ENCODE peak calls at places on chromosomes 4 and X, in seven cellular contexts. L is NB4; F is AG10803; C is mammary epithelial cell; I is CD4-positive, alpha-beta T cell; T is Caco-2; R is thoracic aorta. P is an unnamed sample.

GRCh38 chr4:16757080-16757521 is 141.3 kb downstream of the LDB2 start:
- DNase-seq in C (no peak), I (no peak), F (peak; percentile 44), L (no peak), T (no peak), R (no peak), P (no peak)

GRCh38 chrX:1534321-1535168 is 2.4 kb downstream of the P2RY8 start:
- DNase-seq in R (no peak), F (no peak), C (no peak), I (peak; percentile 17), L (peak; percentile 85), T (no peak), P (no peak)

GRCh38 chr4:143381171-143382118 is 44.8 kb downstream of the GAB1 start:
- DNase-seq in I (no peak), T (no peak), L (no peak), F (peak; percentile 80), C (peak; percentile 81), R (peak; percentile 68), P (no peak)

GRCh38 chr4:36651253-36651652 is 369.8 kb downstream of the DTHD1 start:
- DNase-seq in I (no peak), L (no peak), F (no peak), R (no peak), T (no peak), C (peak; percentile 3), P (no peak)

GRCh38 chrX:68698955-68699354 is 51.5 kb downstream of the STARD8 start:
- DNase-seq in L (no peak), I (no peak), T (peak; percentile 66), C (no peak), R (no peak), F (no peak), P (no peak)

GRCh38 chr4:129218355-129218754 is 122.4 kb downstream of the C4orf33 start:
- DNase-seq in C (no peak), I (no peak), T (no peak), L (no peak), R (no peak), F (no peak), P (no peak)

GRCh38 chr4:94714761-94715160 is 43.0 kb upstream of the BMPR1B start:
- DNase-seq in R (no peak), T (no peak), F (peak; percentile 98), I (no peak), L (no peak), C (no peak), P (no peak)

GRCh38 chr4:53499791-53500190 is 91.5 kb downstream of the LNX1 start:
- DNase-seq in R (no peak), L (no peak), I (no peak), C (no peak), F (no peak), T (no peak), P (no peak)

GRCh38 chr4:41509411-41510008 is 28.4 kb upstream of the LIMCH1 start:
- DNase-seq in C (no peak), L (no peak), F (no peak), R (no peak), I (no peak), T (no peak), P (no peak)

GRCh38 chrX:989959-990510 is 222.4 kb downstream of the CRLF2 start:
- DNase-seq in L (peak; percentile 97), I (peak; percentile 59), F (peak; percentile 69), R (no peak), T (no peak), C (peak; percentile 89), P (no peak)

GRCh38 chr4:6008766-6009385 is 9.4 kb downstream of the C4orf50 start:
- DNase-seq in L (no peak), R (no peak), C (no peak), T (no peak), I (no peak), F (no peak), P (no peak)

GRCh38 chr4:158754385-158755180 is 14.2 kb upstream of the FNIP2 start:
- DNase-seq in I (no peak), R (no peak), C (no peak), F (peak; percentile 96), T (no peak), L (no peak), P (no peak)

GRCh38 chr4:12729384-12729783 is 754.8 kb downstream of the RAB28 start:
- DNase-seq in L (peak; percentile 41), I (no peak), R (no peak), T (no peak), F (peak; percentile 8), C (no peak), P (no peak)

GRCh38 chr4:12724520-12724919 is 759.6 kb downstream of the RAB28 start:
- DNase-seq in C (no peak), R (no peak), T (no peak), I (no peak), F (no peak), L (peak; percentile 42), P (no peak)

DNA sequence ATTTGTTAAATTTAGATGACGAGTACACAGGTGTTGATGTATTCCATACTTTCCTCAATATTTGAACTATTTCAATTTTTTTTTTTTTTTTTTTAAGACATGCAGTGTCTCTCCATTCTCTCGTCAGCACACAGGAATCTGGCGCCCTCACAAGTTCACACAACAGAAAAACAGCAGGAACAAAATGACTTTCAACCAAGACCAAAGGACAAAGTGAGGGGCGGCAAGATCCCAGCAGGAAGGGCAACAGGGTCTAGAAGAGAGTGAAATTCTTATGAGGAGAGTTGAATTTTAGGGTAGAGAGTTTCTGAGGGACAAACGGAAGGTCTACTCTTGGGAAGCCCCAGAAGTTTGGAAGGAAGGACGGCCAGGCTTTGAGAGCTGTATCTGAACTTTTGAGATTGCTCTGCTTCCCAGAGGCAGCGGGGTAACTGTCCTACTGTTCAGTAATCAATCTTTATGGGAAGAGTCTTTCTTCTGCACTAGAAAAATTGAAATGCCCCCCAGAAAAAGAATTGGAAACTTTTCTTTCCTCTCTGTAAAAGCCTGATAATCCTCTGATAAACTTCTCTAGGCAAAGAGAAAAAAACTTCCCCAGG is 760.2 kb downstream of the RAB28 start:
- DNase-seq in L (no peak), I (no peak), C (no peak), T (no peak), F (no peak), R (no peak), P (no peak)
- TF ChIP-seq CTCF in L (no peak), I (no peak), C (peak; percentile 10), T (no peak), F (no peak), R (no peak), P (no peak)

GRCh38 chr4:154854362-154854761 is 73.3 kb downstream of the RBM46 start:
- DNase-seq in C (peak; percentile 20), L (peak; percentile 1), I (no peak), T (no peak), F (no peak), R (no peak), P (no peak)
- TF ChIP-seq CTCF in C (peak; percentile 54), L (no peak), I (no peak), T (no peak), F (peak; percentile 28), R (no peak), P (peak; percentile 57)

GRCh38 chr4:120716346-120716745 is 206.2 kb downstream of the PRDM5 start:
- DNase-seq in C (no peak), L (no peak), R (no peak), F (no peak), T (no peak), I (no peak), P (no peak)

GRCh38 chr4:120723105-120723504 is 199.4 kb downstream of the PRDM5 start:
- DNase-seq in R (no peak), I (no peak), T (no peak), F (no peak), L (no peak), C (no peak), P (no peak)

GRCh38 chr4:120720354-120720753 is 202.2 kb downstream of the PRDM5 start:
- DNase-seq in I (no peak), C (no peak), F (no peak), L (no peak), R (no peak), T (no peak), P (no peak)

GRCh38 chr4:120722655-120723054 is 199.9 kb downstream of the PRDM5 start:
- DNase-seq in F (no peak), C (no peak), T (no peak), R (no peak), I (no peak), L (no peak), P (no peak)

DNA sequence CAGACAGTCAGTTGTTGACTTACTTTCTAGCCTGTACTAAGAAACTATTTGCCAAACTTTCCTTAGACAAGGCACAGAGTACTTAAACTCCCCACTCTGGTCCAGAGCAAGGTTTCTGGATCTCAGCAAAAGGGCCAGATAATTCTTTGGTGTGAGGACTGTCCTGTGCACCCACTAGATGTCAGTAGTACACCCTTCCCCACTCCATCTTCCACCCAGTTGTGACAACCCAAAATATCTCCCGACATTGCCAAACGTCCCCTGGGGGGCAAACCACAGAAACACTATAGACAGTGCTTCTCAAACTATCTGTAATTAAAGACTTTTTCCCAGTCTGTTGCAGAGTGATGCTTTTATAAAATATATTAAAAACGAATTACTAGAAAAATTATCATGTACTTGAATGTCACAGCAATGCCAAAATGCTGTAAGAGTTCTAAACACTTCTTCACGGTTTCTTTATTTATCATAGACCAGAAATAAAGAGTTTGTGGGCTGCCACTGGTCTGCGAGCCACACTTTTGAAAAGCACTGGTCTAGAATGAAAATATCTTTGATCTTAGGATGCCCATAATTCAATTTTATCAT is 203.5 kb downstream of the PRDM5 start:
- DNase-seq in F (peak; percentile 67), L (peak; percentile 57), R (no peak), I (no peak), T (no peak), C (peak; percentile 11), P (peak; percentile 23)
- TF ChIP-seq CTCF in F (peak; percentile 94), L (peak; percentile 57), R (peak; percentile 39), I (peak; percentile 51), T (peak; percentile 61), C (peak; percentile 77), P (peak; percentile 21)

DNA sequence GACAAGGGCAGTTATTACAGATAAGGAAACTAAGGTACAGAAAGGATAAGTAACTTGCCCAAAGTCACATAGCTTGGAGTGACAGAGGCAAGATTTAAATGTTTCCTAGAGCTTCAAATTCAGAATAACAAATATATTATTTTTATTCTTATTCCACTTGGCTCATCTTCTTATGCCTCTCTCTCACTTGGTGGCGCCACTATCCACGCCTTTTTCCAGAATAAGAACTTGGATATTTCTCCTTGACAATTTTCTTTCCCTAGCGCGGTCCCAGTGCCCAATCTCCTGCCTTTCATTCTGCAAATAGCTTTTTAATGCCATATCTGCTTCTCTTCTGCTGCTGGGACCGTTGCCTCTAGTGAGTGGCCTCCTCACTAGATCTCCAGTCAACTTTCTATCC is 78.5 kb downstream of the MSN start:
- DNase-seq in L (peak; percentile 52), F (no peak), C (no peak), I (no peak), T (no peak), R (no peak), P (no peak)
- TF ChIP-seq CTCF in L (peak; percentile 21), F (no peak), C (peak; percentile 37), I (no peak), T (no peak), R (no peak), P (no peak)

P was measured in glutamatergic neuron.